ENCODE peak calls at places on chromosome 11, in ten cellular contexts. D, P, J, A, C, B, Y, W, T and E are unnamed samples.

GRCh38 chr11:17781221-17781620 is 46.6 kb downstream of the KCNC1 start:
- DNase-seq in W (no peak), C (no peak), Y (no peak), J (no peak), P (no peak), D (no peak), B (peak; percentile 61), A (no peak), T (no peak), E (no peak)

GRCh38 chr11:133134561-133135173 is 397.6 kb downstream of the OPCML start:
- DNase-seq in C (no peak), D (no peak), Y (peak; percentile 28), A (no peak), W (peak; percentile 50), P (peak; percentile 48), B (peak; percentile 74), T (no peak), J (peak; percentile 44), E (peak; percentile 69)

GRCh38 chr11:78230161-78230877 is 41.6 kb downstream of the USP35 start:
- DNase-seq in P (no peak), D (no peak), T (no peak), J (no peak), C (no peak), Y (no peak), A (no peak), W (no peak), B (no peak), E (no peak)

GRCh38 chr11:836274-836673 is 3.5 kb downstream of the CD151 start:
- DNase-seq in A (no peak), J (no peak), C (no peak), W (no peak), P (no peak), B (no peak), T (no peak), D (no peak), Y (no peak), E (no peak)

GRCh38 chr11:64285885-64286800 is 495 bp downstream of the GPR137 start:
- DNase-seq in P (no peak), Y (no peak), T (no peak), A (no peak), C (no peak), B (no peak), J (peak; percentile 40), D (no peak), W (peak; percentile 29), E (no peak)

GRCh38 chr11:127789887-127790286 is 789.3 kb upstream of the KIRREL3 start:
- DNase-seq in Y (no peak), C (no peak), B (no peak), J (no peak), A (no peak), T (no peak), W (peak; percentile 6), P (peak; percentile 0), D (no peak), E (peak; percentile 24)

GRCh38 chr11:10770626-10771254 is 19.7 kb downstream of the CTR9 start:
- DNase-seq in W (peak; percentile 74), C (no peak), T (peak; percentile 12), J (peak; percentile 10), B (no peak), D (peak; percentile 59), Y (no peak), A (no peak), P (peak; percentile 50), E (peak; percentile 20)

GRCh38 chr11:73259406-73260126 is 12.6 kb upstream of the P2RY6 start:
- DNase-seq in T (no peak), B (no peak), J (no peak), A (no peak), Y (no peak), D (no peak), C (no peak), W (no peak), P (no peak), E (no peak)

GRCh38 chr11:114066046-114066648 is 6.6 kb downstream of the ZBTB16 start:
- DNase-seq in C (peak; percentile 65), J (peak; percentile 52), T (no peak), Y (no peak), A (no peak), P (no peak), B (no peak), W (no peak), D (no peak), E (no peak)

GRCh38 chr11:93474122-93474521 is 69.1 kb downstream of the SMCO4 start:
- DNase-seq in Y (no peak), P (no peak), C (no peak), T (no peak), W (no peak), A (no peak), D (no peak), B (no peak), J (no peak), E (no peak)